ENCODE peak calls at places on chromosomes 16 and 17, in seven cellular contexts. N is SK-N-DZ; V is stimulated activated CD8-positive, alpha-beta memory T cell treated with anti-CD3 and anti-CD28 coated beads, Interleukin-7, amount 100 ng/mL, for 4 hours; F is IMR-90; J is fibroblast of gingiva; O is body of pancreas; Y is right atrium auricular region. Q is an unnamed sample.

GRCh38 chr16:65576631-65577030 is 454.8 kb upstream of the CDH11 start:
- DNase-seq in N (no peak), V (no peak), F (no peak), J (no peak), O (no peak), Y (no peak), Q (no peak)

GRCh38 chr17:311119-311848 is 41.3 kb downstream of the RPH3AL start:
- DNase-seq in N (no peak), V (no peak), F (no peak), J (no peak), O (peak; percentile 11), Y (no peak), Q (no peak)

GRCh38 chr17:37608369-37609169 is 649 bp downstream of the SYNRG start:
- DNase-seq in N (no peak), V (peak; percentile 11), F (peak; percentile 48), J (peak; percentile 30), O (no peak), Y (no peak), Q (peak; percentile 43)

GRCh38 chr17:63039342-63039741 is 73.3 kb downstream of the TANC2 start:
- DNase-seq in N (no peak), V (no peak), F (peak; percentile 28), J (no peak), O (no peak), Y (no peak), Q (no peak)

GRCh38 chr17:4899341-4900230 is at the start of gene C17orf107:
- DNase-seq in N (no peak), V (peak; percentile 96), F (peak; percentile 79), J (peak; percentile 67), O (peak; percentile 92), Y (peak; percentile 88), Q (peak; percentile 98)

GRCh38 chr16:85969159-85969558 is 70.2 kb downstream of the IRF8 start:
- DNase-seq in N (no peak), V (no peak), F (peak; percentile 47), J (no peak), O (no peak), Y (no peak), Q (no peak)

GRCh38 chr17:55238931-55239297 is 25.8 kb upstream of the HLF start:
- DNase-seq in N (no peak), V (no peak), F (no peak), J (no peak), O (peak; percentile 22), Y (no peak), Q (peak; percentile 10)

GRCh38 chr17:35082073-35082657 is 18.7 kb upstream of the RFFL start:
- DNase-seq in N (no peak), V (no peak), F (peak; percentile 84), J (peak; percentile 49), O (no peak), Y (no peak), Q (no peak)

GRCh38 chr17:39648876-39649430 is 12.0 kb downstream of the STARD3 start:
- DNase-seq in N (no peak), V (no peak), F (peak; percentile 76), J (peak; percentile 33), O (no peak), Y (no peak), Q (no peak)

GRCh38 chr17:33647976-33648375 is 354.9 kb upstream of the ASIC2 start:
- DNase-seq in N (peak; percentile 52), V (no peak), F (peak; percentile 11), J (no peak), O (no peak), Y (no peak), Q (no peak)

GRCh38 chr17:73401911-73402310 is 90.1 kb upstream of the CDC42EP4 start:
- DNase-seq in N (peak; percentile 92), V (no peak), F (peak; percentile 7), J (no peak), O (peak; percentile 32), Y (no peak), Q (no peak)

GRCh38 chr17:66988069-66988798 is 23.7 kb downstream of the CACNG4 start:
- DNase-seq in N (peak; percentile 49), V (no peak), F (no peak), J (no peak), O (no peak), Y (no peak), Q (no peak)

GRCh38 chr17:74334393-74335039 is 8.5 kb downstream of the KIF19 start:
- DNase-seq in N (no peak), V (no peak), F (no peak), J (no peak), O (no peak), Y (no peak), Q (no peak)

GRCh38 chr16:67537636-67538591 is 9.3 kb downstream of the RIPOR1 start:
- DNase-seq in N (no peak), V (peak; percentile 64), F (no peak), J (no peak), O (peak; percentile 68), Y (no peak), Q (peak; percentile 57)

GRCh38 chr16:64586756-64587155 is 535.1 kb downstream of the CDH11 start:
- DNase-seq in N (peak; percentile 92), V (no peak), F (no peak), J (no peak), O (no peak), Y (no peak), Q (no peak)

GRCh38 chr16:89761304-89761922 is 40.1 kb downstream of the ZNF276 start:
- DNase-seq in N (no peak), V (no peak), F (no peak), J (no peak), O (no peak), Y (no peak), Q (no peak)

GRCh38 chr17:82243648-82244412 is 15.0 kb downstream of the SLC16A3 start:
- DNase-seq in N (no peak), V (no peak), F (no peak), J (no peak), O (no peak), Y (no peak), Q (no peak)

GRCh38 chr17:64783556-64784352 is 121.6 kb upstream of the SMURF2 start:
- DNase-seq in N (no peak), V (no peak), F (no peak), J (no peak), O (no peak), Y (no peak), Q (no peak)

GRCh38 chr17:66777689-66778225 is 57.2 kb upstream of the CACNG5 start:
- DNase-seq in N (no peak), V (no peak), F (peak; percentile 44), J (no peak), O (no peak), Y (no peak), Q (no peak)

GRCh38 chr17:71600137-71600789 is 520.6 kb upstream of the SOX9 start:
- DNase-seq in N (no peak), V (no peak), F (peak; percentile 7), J (no peak), O (no peak), Y (no peak), Q (no peak)

GRCh38 chr16:89317729-89318429 is 100.4 kb downstream of the ZNF778 start:
- DNase-seq in N (no peak), V (no peak), F (no peak), J (no peak), O (no peak), Y (no peak), Q (no peak)

GRCh38 chr17:43814714-43815113 is 18.2 kb downstream of the MPP3 start:
- DNase-seq in N (no peak), V (no peak), F (peak; percentile 77), J (peak; percentile 67), O (no peak), Y (no peak), Q (no peak)

GRCh38 chr17:35257080-35257701 is 14.3 kb downstream of the SLFN5 start:
- DNase-seq in N (no peak), V (no peak), F (peak; percentile 41), J (peak; percentile 57), O (peak; percentile 82), Y (no peak), Q (no peak)

GRCh38 chr16:88376835-88377726 is 5.7 kb upstream of the ZNF469 start:
- DNase-seq in N (no peak), V (no peak), F (no peak), J (peak; percentile 52), O (no peak), Y (no peak), Q (no peak)

Q was measured in stimulated activated naive CD8-positive, alpha-beta T cell treated with anti-CD3 and anti-CD28 coated beads, Interleukin-15, Interleukin-2, amounts not matched to agents 100 U/mL and 50 U/mL, for 24 hours.